ENCODE peak calls at places on chromosomes 4 and X, in ten cellular contexts. One of them, this sample, is unnamed.

GRCh38 chrX:56733459-56734046 is 4.5 kb downstream of the NBDY start:
- DNase-seq in heart right ventricle: no peak
- DNase-seq in right atrium auricular region: peak; percentile 71
- DNase-seq in tibial nerve: peak; percentile 84
- DNase-seq in A549: peak; percentile 53
- DNase-seq in IMR-90: peak; percentile 47
- DNase-seq in thoracic aorta: no peak
- DNase-seq in stomach: peak; percentile 68
- DNase-seq in GM23248: peak; percentile 48
- DNase-seq in astrocyte: no peak
- DNase-seq in this sample: peak; percentile 46

GRCh38 chrX:82775426-82775825 is 732.7 kb upstream of the POU3F4 start:
- DNase-seq in heart right ventricle: no peak
- DNase-seq in right atrium auricular region: no peak
- DNase-seq in tibial nerve: no peak
- DNase-seq in A549: no peak
- DNase-seq in IMR-90: no peak
- DNase-seq in thoracic aorta: no peak
- DNase-seq in stomach: no peak
- DNase-seq in GM23248: no peak
- DNase-seq in astrocyte: no peak
- DNase-seq in this sample: no peak

GRCh38 chr4:8120518-8120917 is 38.1 kb downstream of the ABLIM2 start:
- DNase-seq in heart right ventricle: peak; percentile 2
- DNase-seq in right atrium auricular region: no peak
- DNase-seq in tibial nerve: no peak
- DNase-seq in A549: no peak
- DNase-seq in IMR-90: no peak
- DNase-seq in thoracic aorta: no peak
- DNase-seq in stomach: no peak
- DNase-seq in GM23248: no peak
- DNase-seq in astrocyte: no peak
- DNase-seq in this sample: no peak

GRCh38 chr4:109302366-109303140 is at the start of gene COL25A1:
- DNase-seq in heart right ventricle: peak; percentile 49
- DNase-seq in right atrium auricular region: no peak
- DNase-seq in tibial nerve: peak; percentile 6
- DNase-seq in A549: peak; percentile 5
- DNase-seq in IMR-90: peak; percentile 16
- DNase-seq in thoracic aorta: no peak
- DNase-seq in stomach: peak; percentile 26
- DNase-seq in GM23248: peak; percentile 53
- DNase-seq in astrocyte: peak; percentile 57
- DNase-seq in this sample: no peak

GRCh38 chr4:113384600-113384999 is 335.1 kb downstream of the ANK2 start:
- DNase-seq in heart right ventricle: no peak
- DNase-seq in right atrium auricular region: no peak
- DNase-seq in tibial nerve: no peak
- DNase-seq in A549: no peak
- DNase-seq in IMR-90: peak; percentile 81
- DNase-seq in thoracic aorta: no peak
- DNase-seq in stomach: no peak
- DNase-seq in GM23248: peak; percentile 68
- DNase-seq in astrocyte: peak; percentile 88
- DNase-seq in this sample: peak; percentile 34

GRCh38 chrX:80285131-80285773 is 135.0 kb upstream of the TENT5D start:
- DNase-seq in heart right ventricle: no peak
- DNase-seq in right atrium auricular region: no peak
- DNase-seq in tibial nerve: no peak
- DNase-seq in A549: peak; percentile 53
- DNase-seq in IMR-90: peak; percentile 1
- DNase-seq in thoracic aorta: no peak
- DNase-seq in stomach: no peak
- DNase-seq in GM23248: peak; percentile 26
- DNase-seq in astrocyte: no peak
- DNase-seq in this sample: no peak

GRCh38 chr4:168632246-168632832 is 135.5 kb downstream of the PALLD start:
- DNase-seq in heart right ventricle: no peak
- DNase-seq in right atrium auricular region: no peak
- DNase-seq in tibial nerve: no peak
- DNase-seq in A549: no peak
- DNase-seq in IMR-90: no peak
- DNase-seq in thoracic aorta: no peak
- DNase-seq in stomach: no peak
- DNase-seq in GM23248: peak; percentile 35
- DNase-seq in astrocyte: peak; percentile 54
- DNase-seq in this sample: no peak

GRCh38 chrX:101206471-101206870 is 13.1 kb upstream of the DRP2 start:
- DNase-seq in heart right ventricle: no peak
- DNase-seq in right atrium auricular region: no peak
- DNase-seq in tibial nerve: no peak
- DNase-seq in A549: peak; percentile 41
- DNase-seq in IMR-90: peak; percentile 58
- DNase-seq in thoracic aorta: no peak
- DNase-seq in stomach: no peak
- DNase-seq in GM23248: peak; percentile 60
- DNase-seq in astrocyte: no peak
- DNase-seq in this sample: no peak

GRCh38 chrX:19630776-19631707 is 115.7 kb upstream of the MAP3K15 start:
- DNase-seq in heart right ventricle: no peak
- DNase-seq in right atrium auricular region: no peak
- DNase-seq in tibial nerve: no peak
- DNase-seq in A549: no peak
- DNase-seq in IMR-90: no peak
- DNase-seq in thoracic aorta: no peak
- DNase-seq in stomach: no peak
- DNase-seq in GM23248: no peak
- DNase-seq in astrocyte: no peak
- DNase-seq in this sample: no peak

GRCh38 chr4:173424899-173425805 is 26.2 kb upstream of the SCRG1 start:
- DNase-seq in heart right ventricle: no peak
- DNase-seq in right atrium auricular region: no peak
- DNase-seq in tibial nerve: no peak
- DNase-seq in A549: no peak
- DNase-seq in IMR-90: peak; percentile 70
- DNase-seq in thoracic aorta: no peak
- DNase-seq in stomach: no peak
- DNase-seq in GM23248: peak; percentile 90
- DNase-seq in astrocyte: peak; percentile 91
- DNase-seq in this sample: no peak

GRCh38 chr4:166257891-166258290 is 384.9 kb downstream of the TLL1 start:
- DNase-seq in heart right ventricle: no peak
- DNase-seq in right atrium auricular region: no peak
- DNase-seq in tibial nerve: no peak
- DNase-seq in A549: peak; percentile 7
- DNase-seq in IMR-90: no peak
- DNase-seq in thoracic aorta: no peak
- DNase-seq in stomach: no peak
- DNase-seq in GM23248: no peak
- DNase-seq in astrocyte: no peak
- DNase-seq in this sample: no peak

GRCh38 chrX:633655-634305 is 3.2 kb downstream of the SHOX start:
- DNase-seq in heart right ventricle: no peak
- DNase-seq in right atrium auricular region: no peak
- DNase-seq in tibial nerve: no peak
- DNase-seq in A549: no peak
- DNase-seq in IMR-90: no peak
- DNase-seq in thoracic aorta: no peak
- DNase-seq in stomach: no peak
- DNase-seq in GM23248: no peak
- DNase-seq in astrocyte: no peak
- DNase-seq in this sample: no peak

GRCh38 chrX:634306-634958 is 3.8 kb downstream of the SHOX start:
- DNase-seq in heart right ventricle: no peak
- DNase-seq in right atrium auricular region: no peak
- DNase-seq in tibial nerve: no peak
- DNase-seq in A549: no peak
- DNase-seq in IMR-90: no peak
- DNase-seq in thoracic aorta: no peak
- DNase-seq in stomach: peak; percentile 11
- DNase-seq in GM23248: no peak
- DNase-seq in astrocyte: no peak
- DNase-seq in this sample: peak; percentile 25

GRCh38 chrX:630922-631496 is 418 bp downstream of the SHOX start:
- DNase-seq in heart right ventricle: no peak
- DNase-seq in right atrium auricular region: no peak
- DNase-seq in tibial nerve: no peak
- DNase-seq in A549: peak; percentile 20
- DNase-seq in IMR-90: no peak
- DNase-seq in thoracic aorta: no peak
- DNase-seq in stomach: no peak
- DNase-seq in GM23248: no peak
- DNase-seq in astrocyte: no peak
- DNase-seq in this sample: no peak

GRCh38 chrX:632391-633042 is 1.9 kb downstream of the SHOX start:
- DNase-seq in heart right ventricle: no peak
- DNase-seq in right atrium auricular region: no peak
- DNase-seq in tibial nerve: no peak
- DNase-seq in A549: no peak
- DNase-seq in IMR-90: no peak
- DNase-seq in thoracic aorta: no peak
- DNase-seq in stomach: no peak
- DNase-seq in GM23248: no peak
- DNase-seq in astrocyte: no peak
- DNase-seq in this sample: peak; percentile 30

DNA sequence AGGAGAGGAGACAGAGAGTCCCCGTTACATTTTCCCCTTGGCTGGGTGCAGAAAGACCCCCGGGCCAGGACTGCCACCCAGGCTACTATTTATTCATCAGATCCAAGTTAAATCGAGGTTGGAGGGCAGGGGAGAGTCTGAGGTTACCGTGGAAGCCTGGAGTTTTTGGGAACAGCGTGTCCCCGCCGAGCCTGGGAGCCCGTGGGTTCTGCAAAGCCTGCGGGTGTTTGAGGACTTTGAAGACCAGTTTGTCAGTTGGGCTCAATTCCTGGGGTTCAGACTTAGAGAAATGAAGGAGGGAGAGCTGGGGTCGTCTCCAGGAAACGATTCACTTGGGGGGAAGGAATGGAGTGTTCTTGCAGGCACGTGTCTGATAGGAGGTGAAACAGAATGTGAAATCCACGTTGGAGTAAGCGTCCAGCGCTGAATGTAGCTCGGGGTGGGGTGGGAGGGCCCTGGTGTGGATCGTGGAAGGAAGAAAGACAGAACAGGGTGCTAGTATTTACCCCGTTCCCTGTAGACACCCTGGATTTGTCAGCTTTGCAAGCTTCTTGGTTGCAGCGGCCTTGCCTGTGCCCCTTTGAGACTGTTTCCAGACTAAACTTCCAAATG is 2.6 kb downstream of the SHOX start:
- DNase-seq in heart right ventricle: no peak
- DNase-seq in right atrium auricular region: no peak
- DNase-seq in tibial nerve: no peak
- DNase-seq in A549: no peak
- DNase-seq in IMR-90: no peak
- DNase-seq in thoracic aorta: no peak
- DNase-seq in stomach: no peak
- DNase-seq in GM23248: no peak
- DNase-seq in astrocyte: no peak
- DNase-seq in this sample: no peak
- H3K9me3 ChIP-seq in heart right ventricle: no peaks in the 10 kb centered on the region
- H3K9me3 ChIP-seq in right atrium auricular region: no peaks in the 10 kb centered on the region
- H3K9me3 ChIP-seq in tibial nerve: no peaks in the 10 kb centered on the region
- H3K9me3 ChIP-seq in A549: no peaks in the 10 kb centered on the region
- H3K9me3 ChIP-seq in IMR-90: no peaks in the 10 kb centered on the region
- H3K9me3 ChIP-seq in thoracic aorta: no peaks in the 10 kb centered on the region
- H3K9me3 ChIP-seq in stomach: no peaks in the 10 kb centered on the region
- H3K9me3 ChIP-seq in GM23248: no peaks in the 10 kb centered on the region
- H3K9me3 ChIP-seq in astrocyte: no peaks in the 10 kb centered on the region
- H3K9me3 ChIP-seq in this sample: peaks cover 9% of the 10 kb centered on the region

GRCh38 chrX:136658151-136658550 is 10.2 kb downstream of the CD40LG start:
- DNase-seq in heart right ventricle: no peak
- DNase-seq in right atrium auricular region: no peak
- DNase-seq in tibial nerve: no peak
- DNase-seq in A549: no peak
- DNase-seq in IMR-90: no peak
- DNase-seq in thoracic aorta: no peak
- DNase-seq in stomach: no peak
- DNase-seq in GM23248: no peak
- DNase-seq in astrocyte: no peak
- DNase-seq in this sample: no peak
- H3K9me3 ChIP-seq in heart right ventricle: no peaks in the 10 kb centered on the region
- H3K9me3 ChIP-seq in right atrium auricular region: no peaks in the 10 kb centered on the region
- H3K9me3 ChIP-seq in tibial nerve: no peaks in the 10 kb centered on the region
- H3K9me3 ChIP-seq in A549: no peaks in the 10 kb centered on the region
- H3K9me3 ChIP-seq in IMR-90: no peaks in the 10 kb centered on the region
- H3K9me3 ChIP-seq in thoracic aorta: no peaks in the 10 kb centered on the region
- H3K9me3 ChIP-seq in stomach: no peaks in the 10 kb centered on the region
- H3K9me3 ChIP-seq in GM23248: no peaks in the 10 kb centered on the region
- H3K9me3 ChIP-seq in astrocyte: no peaks in the 10 kb centered on the region
- H3K9me3 ChIP-seq in this sample: no peaks in the 10 kb centered on the region

DNA sequence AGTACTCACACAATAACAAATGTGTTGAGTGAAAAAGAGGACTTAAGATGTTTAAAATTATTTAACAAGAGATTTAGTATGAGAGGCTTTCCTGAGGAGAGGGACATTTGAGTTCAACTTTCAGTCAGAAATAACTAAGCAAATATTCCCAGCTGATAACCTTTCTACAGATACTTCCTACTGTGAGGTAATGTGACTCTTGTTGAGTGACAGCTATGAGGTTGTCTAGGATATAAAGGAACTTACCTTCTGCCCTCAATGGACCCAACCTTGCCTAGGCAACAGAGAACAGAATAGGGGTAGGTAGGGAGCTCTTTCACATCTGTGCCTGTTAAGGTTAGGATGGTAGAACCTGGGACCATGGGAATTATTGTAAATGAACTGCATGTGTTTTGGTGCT is 54.7 kb downstream of the GLUD2 start:
- DNase-seq in heart right ventricle: no peak
- DNase-seq in right atrium auricular region: no peak
- DNase-seq in tibial nerve: no peak
- DNase-seq in A549: no peak
- DNase-seq in IMR-90: no peak
- DNase-seq in thoracic aorta: no peak
- DNase-seq in stomach: no peak
- DNase-seq in GM23248: no peak
- DNase-seq in astrocyte: no peak
- DNase-seq in this sample: no peak
- H3K9me3 ChIP-seq in heart right ventricle: no peaks in the 10 kb centered on the region
- H3K9me3 ChIP-seq in right atrium auricular region: no peaks in the 10 kb centered on the region
- H3K9me3 ChIP-seq in tibial nerve: no peaks in the 10 kb centered on the region
- H3K9me3 ChIP-seq in A549: no peaks in the 10 kb centered on the region
- H3K9me3 ChIP-seq in IMR-90: no peaks in the 10 kb centered on the region
- H3K9me3 ChIP-seq in thoracic aorta: no peaks in the 10 kb centered on the region
- H3K9me3 ChIP-seq in stomach: no peaks in the 10 kb centered on the region
- H3K9me3 ChIP-seq in GM23248: no peaks in the 10 kb centered on the region
- H3K9me3 ChIP-seq in astrocyte: no peaks in the 10 kb centered on the region
- H3K9me3 ChIP-seq in this sample: no peaks in the 10 kb centered on the region

DNA sequence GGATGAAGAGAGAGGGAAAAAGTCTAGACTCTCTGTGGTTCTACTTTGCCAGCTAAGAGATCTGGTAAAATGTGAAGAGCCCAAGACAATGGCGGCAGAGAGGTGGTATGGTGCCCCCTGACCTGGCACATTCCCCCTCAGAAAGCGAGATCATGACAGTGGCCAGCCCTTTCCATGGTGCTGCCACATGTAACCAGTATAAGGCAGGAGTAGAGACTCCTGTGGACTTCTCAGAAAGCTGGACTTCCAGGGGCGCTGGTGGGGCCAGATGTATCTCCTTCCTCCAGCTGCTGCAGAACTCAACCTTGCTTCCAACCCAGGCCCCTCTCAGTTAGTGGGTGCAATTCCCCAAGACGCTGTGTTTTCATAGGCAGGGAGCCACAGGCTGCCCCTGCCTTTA is 9.6 kb downstream of the CTAG1A start:
- DNase-seq in heart right ventricle: no peak
- DNase-seq in right atrium auricular region: no peak
- DNase-seq in tibial nerve: no peak
- DNase-seq in A549: no peak
- DNase-seq in IMR-90: no peak
- DNase-seq in thoracic aorta: no peak
- DNase-seq in stomach: no peak
- DNase-seq in GM23248: no peak
- DNase-seq in astrocyte: no peak
- DNase-seq in this sample: no peak
- H3K9me3 ChIP-seq in heart right ventricle: no peaks in the 10 kb centered on the region
- H3K9me3 ChIP-seq in right atrium auricular region: no peaks in the 10 kb centered on the region
- H3K9me3 ChIP-seq in tibial nerve: no peaks in the 10 kb centered on the region
- H3K9me3 ChIP-seq in A549: peaks cover 5% of the 10 kb centered on the region
- H3K9me3 ChIP-seq in IMR-90: peaks cover 11% of the 10 kb centered on the region
- H3K9me3 ChIP-seq in thoracic aorta: no peaks in the 10 kb centered on the region
- H3K9me3 ChIP-seq in stomach: no peaks in the 10 kb centered on the region
- H3K9me3 ChIP-seq in GM23248: no peaks in the 10 kb centered on the region
- H3K9me3 ChIP-seq in astrocyte: no peaks in the 10 kb centered on the region
- H3K9me3 ChIP-seq in this sample: no peaks in the 10 kb centered on the region